ENCODE peak calls at places on chromosomes 1 and 21, in five cellular contexts. B is A549, O is psoas muscle, V is breast epithelium, Q is GM23338. Y is an unnamed sample.

GRCh38 chr1:202058001-202058908 is 47.9 kb downstream of the ELF3 start:
- DNase-seq in B (peak), O (no peak), V (peak), Q (no peak), Y (no peak)

GRCh38 chr21:41783476-41784150 is 16.8 kb upstream of the RIPK4 start:
- DNase-seq in B (peak), O (no peak), V (no peak), Q (no peak), Y (no peak)

GRCh38 chr1:201828451-201828819 is 522 bp upstream of the IPO9 start:
- DNase-seq in B (no peak), O (no peak), V (no peak), Q (no peak), Y (no peak)

GRCh38 chr1:10733474-10733873 is 63.0 kb downstream of the CASZ1 start:
- DNase-seq in B (no peak), O (no peak), V (no peak), Q (no peak), Y (no peak)

GRCh38 chr1:36083635-36084501 is at the start of gene TEKT2:
- DNase-seq in B (no peak), O (no peak), V (no peak), Q (peak), Y (peak)

GRCh38 chr1:37189111-37189510 is 154.8 kb upstream of the GRIK3 start:
- DNase-seq in B (no peak), O (no peak), V (no peak), Q (peak), Y (no peak)

GRCh38 chr21:26115346-26115745 is 55.2 kb downstream of the APP start:
- DNase-seq in B (peak), O (no peak), V (no peak), Q (no peak), Y (no peak)

GRCh38 chr1:65334081-65334480 is 24.7 kb downstream of the DNAJC6 start:
- DNase-seq in B (no peak), O (no peak), V (no peak), Q (no peak), Y (no peak)

GRCh38 chr21:41716756-41717155 is 50.1 kb downstream of the RIPK4 start:
- DNase-seq in B (no peak), O (no peak), V (no peak), Q (no peak), Y (no peak)

GRCh38 chr1:54249798-54250497 is 50.0 kb downstream of the MRPL37 start:
- DNase-seq in B (peak), O (peak), V (no peak), Q (peak), Y (no peak)

GRCh38 chr21:14064296-14064645 is 146.5 kb downstream of the LIPI start:
- DNase-seq in B (no peak), O (no peak), V (no peak), Q (peak), Y (no peak)

GRCh38 chr1:18132022-18132706 is 24.6 kb downstream of the IGSF21 start:
- DNase-seq in B (no peak), O (no peak), V (no peak), Q (no peak), Y (peak)

GRCh38 chr1:61836649-61837048 is 94.4 kb downstream of the PATJ start:
- DNase-seq in B (no peak), O (no peak), V (no peak), Q (no peak), Y (peak)

GRCh38 chr1:95287078-95287477 is 53.1 kb downstream of the RWDD3 start:
- DNase-seq in B (peak), O (no peak), V (no peak), Q (peak), Y (no peak)

GRCh38 chr1:230707732-230708630 is 5.9 kb downstream of the AGT start:
- DNase-seq in B (no peak), O (peak), V (no peak), Q (no peak), Y (no peak)
- H3K27ac ChIP-seq in B (no peak), O (no peak), V (no peak), Q (no peak), Y (no peak)

DNA sequence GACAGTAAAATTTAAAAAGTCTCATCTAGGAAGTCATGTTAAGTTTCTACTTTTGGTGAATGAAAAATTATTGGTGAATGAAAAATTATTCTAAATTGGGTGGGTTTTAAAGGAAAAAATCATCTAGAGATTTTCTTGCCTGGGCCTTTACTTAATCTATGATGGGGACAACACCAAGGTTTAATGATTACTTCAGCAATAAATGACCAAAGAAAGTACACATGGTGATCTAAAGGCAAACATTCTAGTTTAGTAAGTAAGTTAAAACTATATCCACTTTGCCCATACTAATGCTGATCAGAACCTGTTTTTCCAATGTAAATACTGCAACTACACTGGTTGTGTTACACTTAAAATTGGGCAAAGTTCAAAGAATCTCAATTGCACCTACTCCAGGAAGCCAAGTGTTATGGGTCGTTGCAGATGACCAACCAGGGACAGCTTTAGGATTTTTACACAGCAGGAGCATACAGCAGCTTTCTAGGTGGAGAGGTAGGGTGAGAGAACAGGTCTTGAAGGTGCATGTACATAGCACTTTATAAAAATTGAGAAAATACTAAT is 14.6 kb upstream of the RPL5 start:
- DNase-seq in B (no peak), O (no peak), V (no peak), Q (no peak), Y (no peak)
- TF ChIP-seq CTCF in B (no peak), O (no peak), V (no peak), Q (no peak), Y (no peak)

DNA sequence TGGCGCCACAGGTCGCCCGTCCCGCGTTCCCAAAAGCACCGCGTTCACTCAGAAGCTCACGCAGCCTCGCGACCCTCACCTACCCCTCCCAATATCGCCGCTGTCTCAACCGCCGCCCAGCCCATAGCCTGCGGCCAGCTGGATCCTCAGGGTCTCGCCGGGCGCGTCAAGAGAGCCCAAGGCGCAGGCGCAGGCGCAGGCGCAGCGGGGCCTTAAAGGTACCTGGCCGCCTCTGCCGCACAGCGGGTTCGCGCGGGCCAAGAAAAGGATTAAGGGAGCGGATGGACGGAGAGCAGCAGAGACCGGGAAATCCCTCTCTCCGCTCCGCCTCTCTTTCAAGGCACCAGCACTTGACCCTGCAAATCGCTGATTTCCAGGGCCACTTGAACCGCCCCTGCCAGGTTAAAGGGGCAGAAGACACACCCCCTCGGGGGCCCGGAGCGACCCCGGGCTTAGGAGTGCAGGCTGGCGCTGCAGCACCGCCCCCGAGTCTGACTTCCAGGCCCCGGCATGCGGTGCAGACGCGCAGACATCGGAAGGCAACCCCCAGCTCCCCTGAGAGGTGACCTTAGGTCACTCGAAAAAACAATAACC is at the start of gene NBPF20:
- DNase-seq in B (peak), O (peak), V (peak), Q (peak), Y (peak)
- H3K27ac ChIP-seq in B (peak), O (peak), V (peak), Q (no peak), Y (peak)

DNA sequence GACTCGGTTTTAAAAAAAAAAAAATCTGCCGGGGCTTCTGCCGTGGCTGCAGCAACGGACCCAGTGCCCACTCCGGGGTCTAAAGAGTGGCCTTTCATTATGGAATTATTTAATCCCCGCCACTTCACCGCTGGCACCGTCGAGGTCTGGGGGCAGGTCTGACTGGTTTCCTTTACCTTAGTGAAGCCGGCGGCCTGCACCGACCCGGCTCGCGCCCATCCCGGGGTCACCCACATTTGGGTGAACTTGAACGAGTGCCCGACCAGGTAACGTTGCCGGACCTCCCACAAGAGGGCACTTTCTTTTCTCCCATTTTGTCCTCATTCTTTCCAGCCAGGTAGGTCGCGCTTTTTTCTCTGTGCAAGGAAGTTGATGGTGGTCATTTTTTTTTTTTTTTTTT is 4.3 kb downstream of the PRKCZ start:
- DNase-seq in B (no peak), O (no peak), V (no peak), Q (no peak), Y (no peak)
- TF ChIP-seq CTCF in B (no peak), O (no peak), V (no peak), Q (peak), Y (no peak)

GRCh38 chr21:34625194-34625593 is 10.3 kb upstream of the RCAN1 start:
- DNase-seq in B (no peak), O (no peak), V (no peak), Q (no peak), Y (no peak)

GRCh38 chr21:34620084-34620665 is 5.3 kb upstream of the RCAN1 start:
- DNase-seq in B (no peak), O (no peak), V (no peak), Q (no peak), Y (no peak)

GRCh38 chr21:34626131-34626530 is 11.2 kb upstream of the RCAN1 start:
- DNase-seq in B (no peak), O (no peak), V (no peak), Q (no peak), Y (no peak)

GRCh38 chr21:34621434-34622000 is 6.6 kb upstream of the RCAN1 start:
- DNase-seq in B (no peak), O (no peak), V (no peak), Q (no peak), Y (no peak)

DNA sequence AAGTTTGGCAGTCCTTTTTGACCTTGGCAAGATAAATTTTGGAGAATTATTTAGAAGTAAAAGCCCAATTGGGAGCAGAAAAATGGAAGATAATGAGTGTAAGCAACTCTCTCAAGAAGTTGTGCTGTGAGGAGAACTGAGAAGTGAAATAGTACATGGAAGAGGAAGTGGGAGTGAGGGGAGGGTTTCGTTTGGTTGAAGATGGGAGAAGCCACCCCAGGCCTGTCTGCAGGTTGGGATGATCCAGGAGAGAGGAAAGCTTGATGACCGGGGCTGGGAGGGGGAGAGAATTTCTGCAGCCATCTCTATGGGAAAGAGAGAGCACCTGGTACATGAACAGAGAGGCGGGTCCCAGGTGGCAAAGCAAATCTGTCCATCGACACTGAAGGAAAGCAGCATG is 8.6 kb upstream of the RCAN1 start:
- DNase-seq in B (no peak), O (no peak), V (no peak), Q (no peak), Y (no peak)
- H3K27ac ChIP-seq in B (no peak), O (no peak), V (no peak), Q (no peak), Y (no peak)

GRCh38 chr21:45747802-45748445 is 104.4 kb downstream of the PCBP3 start:
- DNase-seq in B (peak), O (no peak), V (no peak), Q (peak), Y (no peak)
- TF ChIP-seq CTCF in B (no peak), O (peak), V (no peak), Q (no peak), Y (no peak)

DNA sequence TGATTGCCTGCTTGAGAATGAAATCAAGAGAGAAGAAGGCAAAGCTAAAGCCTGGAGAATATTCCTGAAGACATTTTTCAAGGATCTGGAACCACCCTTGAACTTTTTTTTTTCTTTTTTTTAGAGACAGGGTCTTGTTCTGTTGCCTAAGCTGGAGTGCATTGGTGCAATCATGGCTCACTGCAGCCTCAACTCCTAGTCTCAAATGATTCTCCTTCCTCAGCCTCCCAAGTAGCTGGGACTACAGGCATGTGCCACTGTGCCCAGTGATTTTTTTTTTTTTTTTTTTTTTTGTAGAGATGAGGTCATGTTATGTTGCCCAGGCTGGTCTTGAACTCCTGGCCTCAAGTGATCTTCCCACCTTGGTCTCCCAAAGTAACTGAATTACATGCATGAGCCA is 22.2 kb upstream of the IRF2BP2 start:
- DNase-seq in B (no peak), O (no peak), V (no peak), Q (no peak), Y (no peak)
- H3K27ac ChIP-seq in B (peak), O (no peak), V (no peak), Q (no peak), Y (no peak)

GRCh38 chr21:45640888-45641479 is 2.5 kb upstream of the PCBP3 start:
- DNase-seq in B (peak), O (no peak), V (no peak), Q (peak), Y (no peak)
- TF ChIP-seq CTCF in B (no peak), O (no peak), V (no peak), Q (no peak), Y (no peak)

GRCh38 chr1:42960693-42961559 is 2.3 kb upstream of the SLC2A1 start:
- DNase-seq in B (no peak), O (no peak), V (no peak), Q (no peak), Y (no peak)
- H3K27ac ChIP-seq in B (peak), O (no peak), V (no peak), Q (peak), Y (peak)

GRCh38 chr1:182301467-182302198 is 90.0 kb downstream of the GLUL start:
- DNase-seq in B (no peak), O (no peak), V (peak), Q (peak), Y (peak)
- TF ChIP-seq CTCF in B (no peak), O (no peak), V (no peak), Q (peak), Y (no peak)